ENCODE peak calls at places on chromosomes 4 and X, in nine cellular contexts. P is naive thymus-derived CD8-positive, alpha-beta T cell; V is activated CD8-positive, alpha-beta T cell treated with anti-CD3 and anti-CD28 coated beads, Interleukin-2, amount 10 ng/mL, durations not matched to agents 7 days and 5 days; L is dorsolateral prefrontal cortex; G is globus pallidus; I is stomach; B is Panc1; X is BJ; F is stimulated activated CD4-positive, alpha-beta T cell treated with anti-CD3 and anti-CD28 coated beads, Interleukin-2, amount 100 ng/mL, for 24 hours. S is an unnamed sample.

GRCh38 chr4:105767579-105767978 is 59.0 kb downstream of the GSTCD start:
- DNase-seq in V (no peak), I (no peak), G (no peak), F (no peak), B (no peak), L (no peak), P (no peak), X (no peak), S (no peak)

GRCh38 chr4:113397114-113397701 is 347.8 kb downstream of the ANK2 start:
- DNase-seq in P (no peak), X (peak), I (no peak), L (no peak), F (no peak), B (no peak), V (no peak), G (no peak), S (no peak)

GRCh38 chrX:155065035-155065734 is 5.8 kb downstream of the CMC4 start:
- DNase-seq in X (no peak), F (no peak), B (no peak), L (no peak), P (no peak), G (no peak), V (no peak), I (no peak), S (no peak)

GRCh38 chrX:115229337-115229991 is 4.4 kb downstream of the LRCH2 start:
- DNase-seq in X (no peak), F (no peak), B (no peak), I (no peak), P (no peak), V (no peak), L (no peak), G (no peak), S (no peak)

GRCh38 chrX:622104-622503 is 8.5 kb upstream of the SHOX start:
- DNase-seq in V (no peak), I (no peak), G (no peak), P (no peak), B (no peak), X (no peak), L (no peak), F (no peak), S (no peak)

GRCh38 chrX:12974217-12974796 is 603 bp upstream of the TMSB4X start:
- DNase-seq in P (no peak), I (peak), V (peak), G (no peak), X (no peak), L (no peak), B (no peak), F (peak), S (peak)

GRCh38 chr4:8307126-8307525 is 37.6 kb downstream of the HTRA3 start:
- DNase-seq in G (no peak), P (no peak), X (no peak), I (no peak), L (no peak), F (no peak), B (no peak), V (no peak), S (no peak)

GRCh38 chrX:108139303-108139702 is 47.7 kb downstream of the ATG4A start:
- DNase-seq in V (no peak), P (no peak), G (no peak), F (no peak), I (no peak), L (no peak), X (no peak), B (peak), S (no peak)

GRCh38 chrX:110182865-110183264 is 135.0 kb downstream of the AMMECR1 start:
- DNase-seq in X (no peak), P (no peak), I (no peak), V (no peak), G (no peak), B (no peak), F (no peak), L (no peak), S (no peak)

GRCh38 chrX:3206314-3206713 is 140.1 kb downstream of the MXRA5 start:
- DNase-seq in F (no peak), G (no peak), V (no peak), P (no peak), L (no peak), I (no peak), B (no peak), X (no peak), S (no peak)

GRCh38 chr4:144302704-144303536 is 162.4 kb upstream of the GYPA start:
- DNase-seq in F (no peak), G (no peak), P (no peak), I (no peak), L (no peak), V (no peak), X (no peak), B (no peak), S (no peak)

GRCh38 chrX:46574941-46575381 is 1.4 kb downstream of the CHST7 start:
- DNase-seq in G (no peak), P (peak), L (no peak), B (no peak), F (peak), I (peak), X (no peak), V (peak), S (peak)

GRCh38 chr4:8241895-8242696 is 27.5 kb upstream of the HTRA3 start:
- DNase-seq in F (peak), B (peak), L (peak), X (peak), P (peak), I (peak), G (peak), V (peak), S (peak)

GRCh38 chr4:37453361-37454262 is 209.1 kb downstream of the NWD2 start:
- DNase-seq in I (peak), X (no peak), G (peak), P (peak), V (peak), B (no peak), F (peak), L (peak), S (peak)

GRCh38 chrX:70134116-70134477 is 850 bp downstream of the IGBP1 start:
- DNase-seq in F (no peak), X (no peak), V (no peak), G (no peak), L (no peak), P (no peak), I (no peak), B (no peak), S (no peak)

GRCh38 chr4:90958256-90958895 is 831.2 kb downstream of the CCSER1 start:
- DNase-seq in V (no peak), F (no peak), X (peak), G (no peak), I (no peak), B (no peak), L (no peak), P (no peak), S (no peak)

GRCh38 chr4:48162162-48162561 is 28.1 kb upstream of the TXK start:
- DNase-seq in V (no peak), F (no peak), G (no peak), X (no peak), L (peak), P (no peak), I (no peak), B (no peak), S (no peak)